ENCODE peak calls at places on chromosomes 16 and 17, in five cellular contexts. E is testis; F is fibroblast of pulmonary artery; C is bronchial epithelial cell; A is CD8-positive, alpha-beta T cell. B is an unnamed sample.

GRCh38 chr17:19371259-19372003 is 6.9 kb upstream of the MAPK7 start:
- DNase-seq in E (no peak), F (no peak), C (no peak), A (no peak), B (peak)

GRCh38 chr16:49679085-49679484 is 176.8 kb downstream of the ZNF423 start:
- DNase-seq in E (no peak), F (no peak), C (no peak), A (no peak), B (no peak)

GRCh38 chr16:69073181-69073669 is 32.2 kb upstream of the HAS3 start:
- DNase-seq in E (no peak), F (peak), C (peak), A (no peak), B (no peak)

GRCh38 chr16:19520861-19521331 is 1.0 kb downstream of the GDE1 start:
- DNase-seq in E (no peak), F (peak), C (peak), A (peak), B (peak)

GRCh38 chr16:20391045-20391444 is 13.5 kb downstream of the PDILT start:
- DNase-seq in E (no peak), F (no peak), C (no peak), A (no peak), B (no peak)

GRCh38 chr17:1621273-1621954 is 7.2 kb downstream of the SLC43A2 start:
- DNase-seq in E (no peak), F (no peak), C (no peak), A (no peak), B (no peak)

GRCh38 chr17:8964801-8965393 is 610 bp downstream of the PIK3R5 start:
- DNase-seq in E (no peak), F (no peak), C (no peak), A (no peak), B (peak)

GRCh38 chr17:78924481-78925151 is 571 bp downstream of the TIMP2 start:
- DNase-seq in E (no peak), F (no peak), C (no peak), A (no peak), B (no peak)

GRCh38 chr16:6510261-6510660 is 822.4 kb upstream of the RBFOX1 start:
- DNase-seq in E (no peak), F (no peak), C (no peak), A (no peak), B (no peak)

GRCh38 chr17:34024303-34025178 is 230.5 kb upstream of the CCL2 start:
- DNase-seq in E (no peak), F (no peak), C (no peak), A (no peak), B (no peak)

DNA sequence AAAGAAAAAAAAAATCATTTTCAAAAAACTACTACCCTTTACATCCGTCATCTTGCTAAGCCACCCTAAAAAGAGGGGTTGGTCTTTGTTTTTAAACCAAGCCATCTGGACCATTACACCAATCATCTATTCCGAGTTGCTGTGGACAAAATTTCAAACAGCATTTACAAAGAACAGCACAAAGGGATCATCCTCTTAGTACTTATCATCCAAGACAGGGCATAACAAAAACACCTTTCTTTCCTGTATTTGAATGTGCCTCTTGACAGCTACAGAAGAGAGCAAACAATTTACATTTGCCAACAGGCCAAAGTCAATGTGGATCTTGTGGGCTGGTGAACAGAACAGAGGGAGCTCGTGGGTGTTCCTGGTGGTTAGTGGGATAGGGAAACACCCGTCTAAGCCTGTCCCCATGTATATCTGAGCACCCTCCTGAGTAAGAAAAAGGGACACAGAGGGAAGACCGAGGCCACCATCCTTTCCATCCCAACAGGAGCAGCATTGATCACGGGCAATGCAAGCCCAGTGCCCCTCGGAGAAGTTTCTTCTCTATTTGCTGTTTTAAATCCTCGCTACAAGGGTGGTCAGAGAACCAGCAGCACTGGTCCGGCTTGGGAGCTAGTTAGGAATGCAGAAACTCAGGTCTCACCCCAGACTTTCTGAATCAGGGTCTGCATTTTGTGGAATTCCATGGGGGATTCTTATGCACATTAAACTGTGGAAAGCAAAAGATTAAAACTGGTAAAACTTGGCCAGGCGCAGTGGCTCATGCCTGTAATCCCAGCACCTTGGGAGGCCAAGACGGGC is 1.9 kb downstream of the SLC39A11 start:
- DNase-seq in E (no peak), F (no peak), C (no peak), A (no peak), B (no peak)
- H3K4me3 ChIP-seq in E (no peak), F (no peak), C (no peak), A (no peak), B (no peak)

DNA sequence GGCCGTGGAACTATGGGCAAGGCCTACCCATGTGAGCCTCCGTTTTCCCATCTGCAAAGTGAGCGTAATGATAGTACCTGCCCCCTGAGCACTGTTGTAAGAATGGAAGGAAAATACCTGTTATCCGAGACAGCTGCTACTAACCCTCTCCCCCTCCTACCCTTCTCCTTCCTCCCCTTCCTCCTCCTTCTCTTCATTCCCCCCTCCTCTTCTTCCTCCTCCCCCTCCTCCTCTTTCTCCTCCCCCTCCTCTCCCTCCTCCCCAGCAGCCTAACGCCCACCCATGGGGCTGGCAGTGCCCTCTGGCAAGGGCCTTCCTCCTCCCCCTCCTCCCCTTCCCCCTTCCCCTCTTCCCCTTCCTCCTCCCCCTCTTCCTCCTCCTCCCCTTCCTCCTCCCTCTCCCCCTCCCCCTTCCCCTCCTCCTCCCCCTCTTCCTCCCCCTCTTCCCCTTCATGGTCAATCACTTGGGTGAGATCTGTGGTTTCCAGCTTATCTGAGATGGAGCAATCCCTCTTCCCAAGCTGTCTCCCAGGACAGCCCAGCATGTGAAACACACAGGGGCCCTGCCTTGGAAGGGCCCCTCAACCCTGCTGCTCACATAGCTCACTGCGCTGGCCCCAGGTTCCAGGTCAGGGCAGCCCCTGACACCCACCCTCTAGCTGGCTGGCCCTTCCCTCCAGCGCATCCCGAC is 6.4 kb downstream of the ZFPM1 start:
- DNase-seq in E (no peak), F (peak), C (no peak), A (no peak), B (no peak)
- TF ChIP-seq CTCF in E (no peak), F (no peak), C (no peak), A (no peak), B (no peak)

GRCh38 chr16:28923652-28924398 is 1.2 kb downstream of the RABEP2 start:
- DNase-seq in E (peak), F (no peak), C (no peak), A (no peak), B (peak)
- H3K4me3 ChIP-seq in E (peak), F (no peak), C (peak), A (no peak), B (peak)

GRCh38 chr17:61463068-61463980 is 11.1 kb downstream of the TBX4 start:
- DNase-seq in E (no peak), F (no peak), C (no peak), A (no peak), B (no peak)
- TF ChIP-seq CTCF in E (no peak), F (peak), C (no peak), A (no peak), B (no peak)

DNA sequence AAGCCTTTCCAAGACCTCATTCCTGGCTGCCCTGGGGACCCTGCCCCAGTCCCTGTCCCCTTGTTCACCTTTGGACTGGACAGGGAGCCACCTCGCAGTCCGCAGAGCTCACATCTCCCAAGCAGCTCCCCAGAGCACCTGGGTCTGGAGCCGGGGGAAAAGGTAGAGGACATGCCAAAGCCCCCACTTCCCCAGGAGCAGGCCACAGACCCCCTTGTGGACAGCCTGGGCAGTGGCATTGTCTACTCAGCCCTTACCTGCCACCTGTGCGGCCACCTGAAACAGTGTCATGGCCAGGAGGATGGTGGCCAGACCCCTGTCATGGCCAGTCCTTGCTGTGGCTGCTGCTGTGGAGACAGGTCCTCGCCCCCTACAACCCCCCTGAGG is 38.7 kb upstream of the IL21R start:
- DNase-seq in E (no peak), F (no peak), C (no peak), A (no peak), B (no peak)
- H3K4me3 ChIP-seq in E (no peak), F (no peak), C (no peak), A (no peak), B (no peak)

GRCh38 chr16:22425847-22426246 is 51.4 kb upstream of the CDR2 start:
- DNase-seq in E (no peak), F (no peak), C (no peak), A (no peak), B (no peak)
- TF ChIP-seq CTCF in E (no peak), F (no peak), C (no peak), A (no peak), B (no peak)

B was measured in GM12865.